ENCODE peak calls at places on chromosomes 13 and 19, in four cellular contexts. F, G, P and I are unnamed samples.
A peak's percentile ranks its signal among the peaks of the same experiment; 100 is the strongest.

GRCh38 chr19:41911889-41912731 is 16.1 kb downstream of the ERFL start:
- DNase-seq in F (no peak), G (no peak), P (no peak), I (no peak)

GRCh38 chr13:99905224-99905623 is 66.3 kb downstream of the ZIC5 start:
- DNase-seq in F (no peak), G (no peak), P (peak; percentile 64), I (no peak)

GRCh38 chr13:32314968-32315254 is 252 bp downstream of the ZAR1L start:
- DNase-seq in F (peak; percentile 44), G (no peak), P (no peak), I (peak; percentile 49)

GRCh38 chr19:610071-610800 is 20.6 kb downstream of the HCN2 start:
- DNase-seq in F (no peak), G (no peak), P (peak; percentile 54), I (no peak)

GRCh38 chr19:48553676-48554384 is 1.9 kb downstream of the SULT2B1 start:
- DNase-seq in F (peak; percentile 86), G (peak; percentile 97), P (peak; percentile 90), I (peak; percentile 70)

GRCh38 chr19:31408460-31409124 is 59.4 kb upstream of the TSHZ3 start:
- DNase-seq in F (peak; percentile 87), G (peak; percentile 89), P (peak; percentile 74), I (peak; percentile 98)

GRCh38 chr19:18775586-18776287 is 15.4 kb downstream of the COMP start:
- DNase-seq in F (peak; percentile 71), G (peak; percentile 36), P (no peak), I (peak; percentile 17)

GRCh38 chr13:28408235-28408848 is 86.6 kb downstream of the FLT1 start:
- DNase-seq in F (no peak), G (peak; percentile 75), P (peak; percentile 94), I (peak; percentile 76)

GRCh38 chr19:19171821-19172532 is 1.9 kb upstream of the MEF2B start:
- DNase-seq in F (peak; percentile 78), G (peak; percentile 81), P (peak; percentile 74), I (peak; percentile 56)

GRCh38 chr19:58586131-58586765 is 13.1 kb upstream of the MZF1 start:
- DNase-seq in F (no peak), G (no peak), P (no peak), I (no peak)

GRCh38 chr19:11737964-11738745 is 591 bp downstream of the ZNF823 start:
- DNase-seq in F (peak; percentile 12), G (peak; percentile 50), P (peak; percentile 65), I (peak; percentile 22)

GRCh38 chr19:28075229-28075628 is 1137.7 kb downstream of the UQCRFS1 start:
- DNase-seq in F (no peak), G (no peak), P (no peak), I (no peak)

GRCh38 chr19:28076628-28077027 is 1136.3 kb downstream of the UQCRFS1 start:
- DNase-seq in F (no peak), G (no peak), P (no peak), I (no peak)

DNA sequence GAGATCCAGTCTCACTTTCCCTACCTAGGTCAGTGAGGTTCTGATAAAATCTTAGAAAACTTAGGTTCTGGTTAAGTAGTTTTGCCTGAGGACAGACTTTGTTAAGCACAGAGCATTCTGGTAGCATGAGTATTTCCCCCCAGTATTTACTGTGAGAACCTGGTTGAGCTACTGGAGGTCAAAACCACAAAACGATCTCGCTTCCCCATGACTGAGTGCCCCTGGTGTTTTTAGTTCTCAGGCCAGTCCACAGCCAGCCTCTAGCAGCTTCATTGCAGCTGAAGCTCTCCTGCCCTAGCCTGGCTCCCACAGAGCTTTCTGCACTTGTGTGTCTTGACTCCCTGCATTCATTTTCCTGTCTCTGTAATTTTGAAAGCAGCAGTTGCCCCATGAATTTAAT is 1138.2 kb downstream of the UQCRFS1 start:
- DNase-seq in F (no peak), G (no peak), P (no peak), I (no peak)
- H3K4me3 ChIP-seq in F (no peak overlapping the region), G (no peak overlapping the region), P (no peak overlapping the region), I (no peak overlapping the region)

GRCh38 chr19:14019100-14019499 is 8.8 kb upstream of the RLN3 start:
- DNase-seq in F (no peak), G (no peak), P (no peak), I (no peak)

GRCh38 chr19:14027856-14028450 is at the start of gene RLN3:
- DNase-seq in F (no peak), G (no peak), P (no peak), I (no peak)

GRCh38 chr19:14022469-14022868 is 5.5 kb upstream of the RLN3 start:
- DNase-seq in F (peak; percentile 47), G (peak; percentile 60), P (no peak), I (peak; percentile 32)

GRCh38 chr19:14021474-14021873 is 6.5 kb upstream of the RLN3 start:
- DNase-seq in F (no peak), G (no peak), P (peak; percentile 24), I (no peak)

GRCh38 chr19:14023404-14024235 is 4.3 kb upstream of the RLN3 start:
- DNase-seq in F (peak; percentile 44), G (peak; percentile 56), P (peak; percentile 87), I (peak; percentile 69)
- TF ChIP-seq CTCF in F (peak; percentile 46), G (peak; percentile 67), P (peak; percentile 71), I (peak; percentile 68)

DNA sequence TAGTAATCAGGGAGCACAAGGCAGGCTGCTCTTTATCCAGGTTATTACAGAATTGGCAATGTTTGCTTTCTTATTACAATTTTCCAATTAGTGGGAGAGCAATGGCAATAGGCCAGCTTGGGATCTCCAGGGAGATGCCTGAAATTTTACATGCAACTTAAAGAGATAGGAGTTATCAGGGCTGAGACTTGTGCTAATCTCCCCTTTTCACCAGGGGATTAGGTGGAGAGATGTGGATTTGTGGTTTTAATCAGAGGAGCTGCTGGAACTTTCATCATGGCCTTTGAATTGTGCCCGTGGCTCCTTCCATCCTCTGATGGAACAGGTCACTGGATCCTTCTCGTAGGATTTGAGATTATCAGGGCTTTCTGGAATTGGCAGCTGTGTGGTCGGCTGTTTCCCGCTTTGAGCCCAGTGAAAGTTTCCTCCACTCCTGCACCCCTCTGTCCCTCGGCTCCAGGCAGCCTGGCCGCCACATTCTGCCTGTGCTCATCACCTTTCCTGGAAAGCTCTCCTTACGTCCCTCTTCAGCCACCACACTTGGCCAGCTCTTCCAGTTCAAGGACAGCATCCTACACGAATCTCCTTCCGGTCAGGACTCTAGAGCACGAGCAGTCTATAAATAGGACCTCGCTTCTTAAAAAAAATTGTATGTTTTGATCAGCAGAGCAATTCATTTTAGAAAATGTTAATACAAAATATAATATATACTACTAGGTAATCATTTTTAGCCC is 47.1 kb downstream of the CBY2 start:
- DNase-seq in F (no peak), G (peak; percentile 12), P (no peak), I (no peak)
- H3K4me3 ChIP-seq in F (no peak overlapping the region), G (no peak overlapping the region), P (no peak overlapping the region), I (no peak overlapping the region)

DNA sequence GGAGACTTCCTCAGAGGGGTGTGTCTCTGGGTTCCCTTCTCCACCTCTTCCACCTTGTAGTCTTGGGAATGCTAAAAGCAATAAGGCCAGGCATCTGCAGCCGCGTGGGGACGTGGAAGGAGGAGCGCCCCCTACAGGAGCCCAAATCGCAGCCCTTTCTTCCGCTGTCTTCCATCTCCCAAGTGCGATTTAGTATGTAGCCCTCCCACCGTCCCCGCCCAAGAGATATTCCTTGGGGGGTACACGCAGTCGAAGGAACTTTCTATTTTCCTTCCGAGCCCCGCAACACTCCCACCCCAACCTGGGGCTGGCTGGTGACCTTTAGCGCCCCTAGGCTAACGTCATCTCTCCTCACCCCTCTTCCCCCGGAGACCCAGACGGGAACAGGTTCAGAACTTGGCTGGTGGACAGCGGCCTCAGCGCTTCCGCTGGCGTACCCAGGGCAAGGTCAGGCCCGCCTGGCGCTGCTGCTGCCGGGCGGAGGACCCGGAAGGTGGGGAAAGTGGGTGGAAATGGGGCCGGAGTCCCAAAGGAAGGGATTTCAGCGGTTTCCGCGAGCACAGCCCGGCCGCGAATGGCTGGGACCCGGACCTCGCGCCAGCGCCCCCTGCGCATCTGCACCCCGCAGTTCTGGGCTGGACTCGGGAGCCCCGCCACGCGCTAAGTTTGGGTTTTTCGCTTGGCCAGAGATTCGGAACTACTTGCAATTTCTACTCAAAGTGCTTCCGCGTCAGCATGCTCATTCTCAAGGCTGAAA is 2.1 kb upstream of the PCDH8 start:
- DNase-seq in F (peak; percentile 7), G (peak; percentile 17), P (peak; percentile 71), I (peak; percentile 53)
- TF ChIP-seq CTCF in F (no peak), G (no peak), P (peak; percentile 23), I (no peak)

GRCh38 chr19:15456441-15456840 is 6.7 kb upstream of the WIZ start:
- DNase-seq in F (no peak), G (no peak), P (no peak), I (no peak)

GRCh38 chr19:15454371-15454800 is 4.6 kb upstream of the WIZ start:
- DNase-seq in F (no peak), G (no peak), P (no peak), I (no peak)

GRCh38 chr19:15457701-15458484 is 6.5 kb downstream of the RASAL3 start:
- DNase-seq in F (no peak), G (no peak), P (no peak), I (no peak)

GRCh38 chr19:15455996-15456395 is 6.2 kb upstream of the WIZ start:
- DNase-seq in F (no peak), G (no peak), P (no peak), I (no peak)

GRCh38 chr19:15456871-15457700 is 7.3 kb downstream of the RASAL3 start:
- DNase-seq in F (no peak), G (no peak), P (no peak), I (no peak)
- H3K4me3 ChIP-seq in F (no peak overlapping the region), G (no peak overlapping the region), P (no peak overlapping the region), I (no peak overlapping the region)

GRCh38 chr19:39223703-39224279 is 19.7 kb upstream of the SYCN start:
- DNase-seq in F (peak; percentile 19), G (peak; percentile 33), P (peak; percentile 16), I (peak; percentile 51)

GRCh38 chr19:39230096-39230764 is 14.6 kb downstream of the IFNL3 start:
- DNase-seq in F (no peak), G (no peak), P (no peak), I (no peak)

DNA sequence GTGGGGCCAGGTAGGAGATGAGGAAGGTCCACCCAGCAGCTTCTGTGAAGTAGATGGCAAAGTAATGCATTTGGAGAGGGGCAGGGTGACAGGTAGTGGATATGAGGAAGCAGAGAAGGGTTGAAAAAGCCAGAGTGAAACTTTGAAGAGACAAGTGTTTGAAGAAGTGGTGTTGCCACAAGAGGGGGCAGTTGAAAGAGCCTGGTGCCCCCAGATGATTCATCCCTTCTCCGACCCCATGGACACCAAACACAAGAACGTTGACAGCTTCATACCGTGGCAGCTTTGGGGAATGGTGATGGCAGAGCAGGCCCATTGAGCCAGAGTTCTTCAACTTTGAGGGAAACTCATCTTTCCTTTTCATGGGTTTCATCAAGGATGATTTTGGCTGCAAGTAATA is 19.9 kb downstream of the IFNL3 start:
- DNase-seq in F (no peak), G (no peak), P (peak; percentile 38), I (no peak)
- TF ChIP-seq CTCF in F (no peak), G (no peak), P (no peak), I (no peak)

DNA sequence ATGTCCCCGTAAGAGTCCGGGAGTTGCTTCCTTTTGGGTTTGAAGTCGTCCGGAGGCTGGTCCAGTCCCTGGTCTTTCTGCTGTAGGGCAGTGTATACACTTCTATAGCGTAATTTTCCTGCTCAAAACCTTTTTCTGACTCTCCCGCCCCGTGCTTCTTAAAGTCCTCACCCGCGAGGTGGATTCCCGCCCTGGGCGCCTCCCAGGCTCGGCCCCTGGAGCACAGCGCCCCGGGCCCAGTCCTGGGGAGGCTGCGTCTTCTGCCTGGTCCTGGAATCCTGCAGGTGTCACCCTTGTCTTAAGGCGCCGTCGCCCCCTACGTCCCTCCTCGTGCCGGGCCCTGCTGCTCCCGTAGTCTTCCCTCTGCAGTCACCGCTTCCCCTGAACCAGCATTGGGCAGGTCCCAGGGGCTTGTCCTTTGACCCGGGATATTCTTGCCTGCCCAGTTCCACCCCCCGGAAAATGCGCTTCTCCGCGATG is 34.4 kb upstream of the ZNF808 start:
- DNase-seq in F (no peak), G (peak; percentile 10), P (no peak), I (no peak)
- H3K4me3 ChIP-seq in F (no peak overlapping the region), G (no peak overlapping the region), P (no peak overlapping the region), I (no peak overlapping the region)